ENCODE peak calls at places on chromosomes 16 and 17, in six cellular contexts. R is pancreas; L is fibroblast of mammary gland; P is activated CD8-positive, alpha-beta memory T cell treated with anti-CD3 and anti-CD28 coated beads, Interleukin-2, amount 50 U/mL, for 48 hours; U is HS-5; W is colonic mucosa. T is an unnamed sample.

GRCh38 chr17:42290577-42290976 is 2.3 kb downstream of the STAT5A start:
- DNase-seq in W (no peak), L (no peak), P (no peak), U (no peak), R (no peak), T (no peak)

GRCh38 chr17:40859536-40859935 is 7.5 kb downstream of the KRT12 start:
- DNase-seq in U (no peak), R (no peak), L (no peak), W (peak), P (no peak), T (no peak)

GRCh38 chr17:81922566-81923301 is 4.8 kb upstream of the SIRT7 start:
- DNase-seq in L (no peak), R (no peak), P (no peak), W (no peak), U (no peak), T (no peak)

GRCh38 chr17:81733507-81734404 is 21.7 kb downstream of the SLC25A10 start:
- DNase-seq in P (peak), W (peak), L (peak), U (peak), R (peak), T (peak)

GRCh38 chr16:66740533-66740932 is 10.9 kb downstream of the DYNC1LI2 start:
- DNase-seq in P (no peak), U (no peak), W (peak), R (no peak), L (peak), T (no peak)

GRCh38 chr16:19131809-19132777 is 18.3 kb downstream of the ITPRIPL2 start:
- DNase-seq in P (no peak), L (no peak), R (no peak), U (no peak), W (no peak), T (no peak)

GRCh38 chr16:49557070-49557446 is 183.5 kb downstream of the C16orf78 start:
- DNase-seq in W (no peak), R (no peak), P (no peak), L (no peak), U (no peak), T (no peak)

GRCh38 chr17:51371732-51372151 is 111.4 kb downstream of the UTP18 start:
- DNase-seq in W (peak), P (no peak), R (no peak), U (no peak), L (peak), T (no peak)

GRCh38 chr17:45006927-45007461 is 38.9 kb upstream of the C1QL1 start:
- DNase-seq in U (no peak), W (no peak), R (no peak), L (no peak), P (no peak), T (no peak)